ENCODE peak calls at places on chromosomes 1 and 21, in four cellular contexts. I is neural progenitor cell, J is lung, F is hepatocyte. S is an unnamed sample. For H3K4me1, the result is how much of the 10 kb centered on the place peaks cover.

GRCh38 chr1:85283475-85284199 is 7.2 kb upstream of the BCL10 start:
- DNase-seq in I (peak), J (no peak), F (peak), S (peak)

GRCh38 chr21:46284077-46284644 is 1.2 kb downstream of the MCM3AP start:
- DNase-seq in I (no peak), J (no peak), F (no peak), S (peak)

GRCh38 chr1:88061106-88061829 is 622.8 kb upstream of the PKN2 start:
- DNase-seq in I (peak), J (no peak), F (peak), S (peak)

GRCh38 chr1:52906135-52906603 is 15.4 kb downstream of the ECHDC2 start:
- DNase-seq in I (no peak), J (no peak), F (no peak), S (no peak)

GRCh38 chr1:100671604-100672003 is 47.9 kb upstream of the VCAM1 start:
- DNase-seq in I (no peak), J (no peak), F (no peak), S (no peak)

GRCh38 chr21:42844411-42845113 is 34.8 kb downstream of the WDR4 start:
- DNase-seq in I (no peak), J (peak), F (no peak), S (no peak)

GRCh38 chr1:221794079-221794670 is 52.3 kb upstream of the DUSP10 start:
- DNase-seq in I (no peak), J (no peak), F (no peak), S (no peak)

GRCh38 chr1:17080085-17080759 is 26.4 kb upstream of the SDHB start:
- DNase-seq in I (no peak), J (no peak), F (no peak), S (no peak)

GRCh38 chr1:185546029-185546428 is 188.2 kb upstream of the HMCN1 start:
- DNase-seq in I (no peak), J (no peak), F (no peak), S (no peak)

GRCh38 chr1:66503841-66504470 is 30.0 kb upstream of the SGIP1 start:
- DNase-seq in I (peak), J (peak), F (peak), S (peak)

GRCh38 chr1:9776685-9777084 is 47.1 kb downstream of the CLSTN1 start:
- DNase-seq in I (no peak), J (no peak), F (no peak), S (no peak)

GRCh38 chr1:109932679-109933078 is 22.0 kb downstream of the CSF1 start:
- DNase-seq in I (no peak), J (no peak), F (no peak), S (no peak)

GRCh38 chr1:68269637-68270430 is 37.5 kb upstream of the WLS start:
- DNase-seq in I (no peak), J (no peak), F (no peak), S (no peak)

GRCh38 chr1:22755641-22756040 is 45.0 kb downstream of the EPHB2 start:
- DNase-seq in I (no peak), J (no peak), F (no peak), S (no peak)

GRCh38 chr1:15296602-15297321 is 49.7 kb downstream of the FHAD1 start:
- DNase-seq in I (no peak), J (no peak), F (no peak), S (no peak)

GRCh38 chr21:45262041-45262581 is 25.6 kb downstream of the POFUT2 start:
- DNase-seq in I (no peak), J (no peak), F (peak), S (peak)

GRCh38 chr1:156394835-156395461 is 25.9 kb downstream of the RHBG start:
- DNase-seq in I (no peak), J (no peak), F (no peak), S (no peak)

GRCh38 chr1:53766766-53767409 is 27.9 kb upstream of the GLIS1 start:
- DNase-seq in I (no peak), J (no peak), F (no peak), S (peak)

GRCh38 chr1:32427264-32427963 is 33.2 kb upstream of the BSDC1 start:
- DNase-seq in I (no peak), J (no peak), F (no peak), S (no peak)
- H3K4me3 ChIP-seq in I (no peak), J (no peak), F (no peak), S (no peak)

GRCh38 chr1:26717066-26717465 is 21.3 kb downstream of the ARID1A start:
- DNase-seq in I (no peak), J (no peak), F (no peak), S (no peak)
- H3K4me1 ChIP-seq in I (under half), J (under half), F (under half), S (under half)

GRCh38 chr1:58780586-58781452 is 3.0 kb downstream of the JUN start:
- DNase-seq in I (no peak), J (no peak), F (peak), S (peak)
- H3K4me3 ChIP-seq in I (peak), J (peak), F (peak), S (no peak)

DNA sequence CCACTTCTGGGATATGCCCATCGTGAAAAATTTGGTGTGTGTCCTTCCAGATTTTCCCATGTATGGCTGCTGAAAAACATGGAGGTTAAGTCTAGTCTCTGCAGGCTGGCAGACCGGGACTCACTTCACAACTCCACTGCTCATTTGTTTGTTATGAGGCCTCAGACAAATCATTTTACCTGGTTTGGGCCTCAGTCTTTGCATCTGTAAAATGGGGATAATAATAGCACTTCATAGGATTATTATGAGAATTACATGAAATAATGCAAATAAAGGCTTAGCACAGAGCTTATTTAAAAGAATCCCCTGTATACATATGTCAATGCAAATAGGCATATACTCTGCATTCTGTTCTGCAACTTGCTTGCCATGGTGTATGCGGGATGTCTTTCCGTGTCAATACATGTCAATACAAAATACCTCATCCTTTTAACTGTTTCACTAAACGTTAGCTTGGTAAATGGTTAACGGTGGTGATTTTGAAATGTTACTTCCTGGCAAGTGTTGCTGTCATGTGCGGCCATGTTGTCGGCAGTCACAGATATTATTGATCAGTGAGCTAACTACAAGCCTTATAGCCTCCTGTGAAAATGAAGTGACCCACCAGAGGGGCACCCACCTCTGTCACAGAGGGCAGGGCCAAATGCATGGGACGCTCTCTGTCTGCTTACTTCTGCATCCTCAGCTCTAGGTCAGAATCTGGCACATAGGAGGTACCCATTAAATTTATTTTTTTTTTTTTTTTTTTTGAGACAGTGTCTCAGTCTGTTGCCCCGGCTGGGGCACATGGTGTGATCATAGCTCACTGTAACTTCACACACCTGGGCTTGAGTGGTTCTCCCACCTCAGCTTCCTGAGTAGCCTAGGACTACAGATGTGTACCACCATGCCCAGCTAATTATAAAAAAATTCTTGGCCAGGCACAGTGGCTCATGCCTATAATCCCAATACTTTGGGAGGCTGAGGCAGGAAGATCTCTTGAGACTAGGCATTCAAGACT is 4.3 kb downstream of the LCK start:
- DNase-seq in I (no peak), J (no peak), F (no peak), S (no peak)
- H3K4me1 ChIP-seq in I (under half), J (under half), F (under half), S (under half)

GRCh38 chr1:36016686-36017085 is 67.2 kb upstream of the TEKT2 start:
- DNase-seq in I (no peak), J (no peak), F (no peak), S (no peak)
- H3K4me3 ChIP-seq in I (no peak), J (no peak), F (no peak), S (no peak)

GRCh38 chr1:204437796-204438570 is 26.4 kb upstream of the PPP1R15B start:
- DNase-seq in I (no peak), J (no peak), F (no peak), S (no peak)
- H3K4me1 ChIP-seq in I (under half), J (under half), F (under half), S (under half)

GRCh38 chr1:38000529-38001453 is 4.5 kb downstream of the FHL3 start:
- DNase-seq in I (peak), J (no peak), F (peak), S (no peak)
- H3K4me3 ChIP-seq in I (no peak), J (no peak), F (no peak), S (no peak)

GRCh38 chr1:27570823-27571222 is 33.1 kb downstream of the AHDC1 start:
- DNase-seq in I (peak), J (no peak), F (no peak), S (no peak)

GRCh38 chr1:27569088-27569459 is 34.9 kb downstream of the AHDC1 start:
- DNase-seq in I (peak), J (no peak), F (no peak), S (peak)

GRCh38 chr1:27570383-27570755 is 33.6 kb downstream of the AHDC1 start:
- DNase-seq in I (peak), J (no peak), F (no peak), S (no peak)

GRCh38 chr1:27568247-27569087 is 35.5 kb downstream of the AHDC1 start:
- DNase-seq in I (peak), J (peak), F (peak), S (peak)

DNA sequence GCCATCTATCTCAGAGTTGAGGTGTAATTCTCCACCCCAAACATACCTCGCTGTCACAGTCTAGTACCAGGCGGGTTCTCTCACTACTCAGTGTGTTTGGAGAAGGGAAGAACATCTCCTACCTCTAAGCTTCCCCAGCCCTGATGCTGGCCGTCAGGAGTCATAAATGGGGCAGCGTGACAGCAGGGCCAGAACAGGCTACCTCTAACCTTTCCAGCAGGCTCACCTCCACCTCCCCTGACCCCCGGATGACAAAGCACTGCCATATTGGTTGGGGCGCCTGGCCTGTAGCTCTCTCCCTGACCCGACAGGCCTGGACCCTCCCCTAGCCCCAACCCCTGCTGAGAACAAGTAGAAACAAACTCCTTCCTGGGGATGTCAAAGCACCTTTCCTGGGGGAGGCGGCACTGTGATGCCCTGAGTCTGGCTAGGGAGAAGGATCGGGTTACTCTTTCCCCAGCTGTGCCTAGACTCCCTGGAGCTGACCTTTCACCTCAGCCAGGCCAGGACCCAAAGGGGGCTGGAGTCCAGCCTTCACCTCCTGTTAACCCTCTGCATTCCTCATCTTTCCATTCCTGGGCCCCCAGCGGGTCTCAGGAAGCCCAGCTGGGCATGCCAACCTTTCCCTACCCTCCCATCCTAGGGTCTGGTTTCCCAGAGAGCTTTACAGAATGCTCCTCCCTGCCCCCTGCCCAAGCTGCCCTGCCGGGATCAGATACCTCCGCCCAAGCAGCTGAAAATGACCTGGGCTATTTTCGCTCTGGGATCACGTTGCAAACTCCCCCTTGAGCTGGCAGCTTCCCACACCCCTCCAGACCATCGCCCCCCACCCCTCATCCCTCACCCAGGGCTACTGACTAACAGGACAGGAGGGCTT is 34.2 kb downstream of the AHDC1 start:
- DNase-seq in I (peak), J (no peak), F (no peak), S (no peak)
- H3K4me1 ChIP-seq in I (half or more), J (under half), F (half or more), S (under half)

DNA sequence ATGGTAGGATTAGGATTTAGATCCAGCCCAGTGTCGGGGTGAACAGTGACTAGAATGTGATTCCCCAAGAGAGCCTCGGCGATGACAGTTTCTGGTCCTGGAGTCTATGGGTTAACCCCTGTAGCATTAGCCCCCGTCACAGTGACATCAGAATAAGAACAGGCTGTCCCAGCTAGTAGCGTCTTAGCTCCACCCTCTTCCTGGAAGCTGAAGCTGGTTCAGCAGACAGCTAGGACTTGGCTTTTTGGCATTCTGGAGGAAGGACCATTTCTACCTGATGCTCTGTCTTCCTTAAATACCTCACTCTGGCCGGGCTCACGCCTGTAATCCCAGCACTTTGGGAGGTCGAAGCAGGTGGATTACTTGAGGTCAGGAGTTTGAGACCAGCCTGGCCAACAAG is 5.0 kb downstream of the NDUFS2 start:
- DNase-seq in I (no peak), J (no peak), F (no peak), S (no peak)
- H3K4me3 ChIP-seq in I (no peak), J (no peak), F (no peak), S (no peak)